ENCODE peak calls at places on chromosomes 11 and 22, in seven cellular contexts. W is endothelial cell of umbilical vein; V is CD8-positive, alpha-beta memory T cell; K is CD4-positive, alpha-beta memory T cell; E is psoas muscle; P is tibial nerve; Q is foreskin keratinocyte. A is an unnamed sample.

GRCh38 chr11:76236092-76237026 is 30.1 kb upstream of the WNT11 start:
- DNase-seq in W (no peak), V (peak), K (no peak), E (peak), P (peak), Q (peak), A (no peak)

GRCh38 chr11:64355078-64355940 is 3.7 kb upstream of the RPS6KA4 start:
- DNase-seq in W (peak), V (no peak), K (no peak), E (peak), P (peak), Q (peak), A (no peak)

GRCh38 chr11:35943761-35944502 is at the start of gene LDLRAD3:
- DNase-seq in W (peak), V (no peak), K (peak), E (peak), P (peak), Q (peak), A (no peak)

GRCh38 chr11:101974255-101974654 is 57.9 kb upstream of the ANGPTL5 start:
- DNase-seq in W (no peak), V (no peak), K (no peak), E (no peak), P (no peak), Q (no peak), A (no peak)

GRCh38 chr22:42269407-42270177 is 861 bp downstream of the TCF20 start:
- DNase-seq in W (peak), V (peak), K (peak), E (no peak), P (no peak), Q (peak), A (no peak)

GRCh38 chr11:118634435-118635236 is 27.2 kb downstream of the PHLDB1 start:
- DNase-seq in W (no peak), V (no peak), K (no peak), E (peak), P (peak), Q (no peak), A (no peak)

GRCh38 chr11:130671801-130672700 is 223.6 kb downstream of the ADAMTS15 start:
- DNase-seq in W (no peak), V (no peak), K (no peak), E (peak), P (peak), Q (peak), A (no peak)

GRCh38 chr11:133821776-133822175 is 23.5 kb downstream of the SPATA19 start:
- DNase-seq in W (no peak), V (no peak), K (no peak), E (no peak), P (peak), Q (no peak), A (no peak)

GRCh38 chr22:40679964-40680818 is 907 bp downstream of the MCHR1 start:
- DNase-seq in W (peak), V (no peak), K (no peak), E (no peak), P (no peak), Q (peak), A (no peak)

GRCh38 chr11:2689551-2690260 is 10.1 kb downstream of the KCNQ1OT1 start:
- DNase-seq in W (no peak), V (peak), K (no peak), E (no peak), P (no peak), Q (no peak), A (no peak)

GRCh38 chr22:37591823-37592404 is 12.0 kb upstream of the LGALS2 start:
- DNase-seq in W (no peak), V (no peak), K (no peak), E (no peak), P (no peak), Q (no peak), A (no peak)

GRCh38 chr11:2248242-2248641 is 22.1 kb downstream of the ASCL2 start:
- DNase-seq in W (no peak), V (no peak), K (no peak), E (peak), P (no peak), Q (no peak), A (no peak)

GRCh38 chr11:61900251-61900650 is 8.9 kb upstream of the FADS3 start:
- DNase-seq in W (no peak), V (no peak), K (no peak), E (no peak), P (no peak), Q (no peak), A (no peak)

GRCh38 chr11:2699185-2699530 is 636 bp downstream of the KCNQ1OT1 start:
- DNase-seq in W (peak), V (peak), K (no peak), E (no peak), P (no peak), Q (no peak), A (no peak)

GRCh38 chr11:70456921-70457532 is 58.7 kb downstream of the CTTN start:
- DNase-seq in W (peak), V (no peak), K (no peak), E (no peak), P (no peak), Q (no peak), A (no peak)

GRCh38 chr11:59891781-59892181 is 13.2 kb downstream of the OOSP3 start:
- DNase-seq in W (no peak), V (no peak), K (no peak), E (no peak), P (no peak), Q (no peak), A (no peak)

GRCh38 chr22:17159504-17159951 is 451 bp upstream of the HDHD5 start:
- DNase-seq in W (no peak), V (peak), K (no peak), E (peak), P (peak), Q (peak), A (no peak)

GRCh38 chr22:17116931-17117330 is 4.2 kb downstream of the TMEM121B start:
- DNase-seq in W (no peak), V (peak), K (no peak), E (no peak), P (no peak), Q (no peak), A (no peak)

GRCh38 chr11:32555091-32555490 is 28.5 kb upstream of the EIF3M start:
- DNase-seq in W (no peak), V (no peak), K (no peak), E (no peak), P (no peak), Q (no peak), A (no peak)

GRCh38 chr11:27404427-27404826 is 41.4 kb upstream of the CCDC34 start:
- DNase-seq in W (no peak), V (no peak), K (no peak), E (no peak), P (no peak), Q (no peak), A (no peak)

GRCh38 chr11:33375688-33376311 is 118.6 kb downstream of the HIPK3 start:
- DNase-seq in W (peak), V (no peak), K (no peak), E (no peak), P (no peak), Q (peak), A (no peak)

GRCh38 chr22:22687638-22688500 is 43.5 kb downstream of the GGTLC2 start:
- DNase-seq in W (peak), V (no peak), K (peak), E (no peak), P (peak), Q (peak), A (no peak)

GRCh38 chr11:121372671-121373429 is 79.3 kb upstream of the SORL1 start:
- DNase-seq in W (no peak), V (no peak), K (peak), E (no peak), P (no peak), Q (no peak), A (no peak)

GRCh38 chr22:46731246-46732040 is 6.6 kb downstream of the CERK start:
- DNase-seq in W (no peak), V (no peak), K (no peak), E (peak), P (no peak), Q (peak), A (no peak)

GRCh38 chr22:44033689-44034088 is 9.6 kb downstream of the PARVB start:
- DNase-seq in W (no peak), V (no peak), K (no peak), E (peak), P (no peak), Q (no peak), A (no peak)

GRCh38 chr22:50521710-50522109 is 3.7 kb downstream of the SCO2 start:
- DNase-seq in W (no peak), V (no peak), K (no peak), E (no peak), P (no peak), Q (no peak), A (no peak)

GRCh38 chr22:23239429-23239828 is 59.1 kb downstream of the BCR start:
- DNase-seq in W (no peak), V (no peak), K (no peak), E (no peak), P (no peak), Q (no peak), A (no peak)

GRCh38 chr11:127003260-127003981 is 2.9 kb upstream of the KIRREL3 start:
- DNase-seq in W (no peak), V (no peak), K (no peak), E (no peak), P (no peak), Q (no peak), A (no peak)

GRCh38 chr22:34833982-34834510 is 231.9 kb upstream of the ISX start:
- DNase-seq in W (no peak), V (no peak), K (no peak), E (no peak), P (no peak), Q (no peak), A (no peak)

GRCh38 chr11:64500176-64501013 is 90.6 kb upstream of the SLC22A12 start:
- DNase-seq in W (no peak), V (no peak), K (no peak), E (no peak), P (no peak), Q (no peak), A (no peak)

GRCh38 chr22:25451480-25452114 is 112.9 kb upstream of the GRK3 start:
- DNase-seq in W (no peak), V (no peak), K (no peak), E (no peak), P (no peak), Q (peak), A (no peak)

GRCh38 chr11:34002420-34002819 is 49.1 kb upstream of the CAPRIN1 start:
- DNase-seq in W (no peak), V (no peak), K (no peak), E (no peak), P (no peak), Q (no peak), A (no peak)

GRCh38 chr22:47310601-47311000 is 548.2 kb downstream of the TBC1D22A start:
- DNase-seq in W (no peak), V (no peak), K (no peak), E (no peak), P (no peak), Q (peak), A (peak)

GRCh38 chr22:24683671-24684070 is 80.7 kb downstream of the GGT1 start:
- DNase-seq in W (no peak), V (no peak), K (no peak), E (no peak), P (no peak), Q (peak), A (no peak)

GRCh38 chr11:10809373-10810199 is 860 bp upstream of the EIF4G2 start:
- DNase-seq in W (peak), V (peak), K (no peak), E (peak), P (peak), Q (no peak), A (no peak)

GRCh38 chr11:80109031-80109430 is 668.2 kb upstream of the TENM4 start:
- DNase-seq in W (no peak), V (no peak), K (no peak), E (no peak), P (no peak), Q (peak), A (no peak)

GRCh38 chr22:49062155-49063039 is 765.3 kb downstream of the BRD1 start:
- DNase-seq in W (no peak), V (no peak), K (no peak), E (no peak), P (no peak), Q (no peak), A (no peak)

DNA sequence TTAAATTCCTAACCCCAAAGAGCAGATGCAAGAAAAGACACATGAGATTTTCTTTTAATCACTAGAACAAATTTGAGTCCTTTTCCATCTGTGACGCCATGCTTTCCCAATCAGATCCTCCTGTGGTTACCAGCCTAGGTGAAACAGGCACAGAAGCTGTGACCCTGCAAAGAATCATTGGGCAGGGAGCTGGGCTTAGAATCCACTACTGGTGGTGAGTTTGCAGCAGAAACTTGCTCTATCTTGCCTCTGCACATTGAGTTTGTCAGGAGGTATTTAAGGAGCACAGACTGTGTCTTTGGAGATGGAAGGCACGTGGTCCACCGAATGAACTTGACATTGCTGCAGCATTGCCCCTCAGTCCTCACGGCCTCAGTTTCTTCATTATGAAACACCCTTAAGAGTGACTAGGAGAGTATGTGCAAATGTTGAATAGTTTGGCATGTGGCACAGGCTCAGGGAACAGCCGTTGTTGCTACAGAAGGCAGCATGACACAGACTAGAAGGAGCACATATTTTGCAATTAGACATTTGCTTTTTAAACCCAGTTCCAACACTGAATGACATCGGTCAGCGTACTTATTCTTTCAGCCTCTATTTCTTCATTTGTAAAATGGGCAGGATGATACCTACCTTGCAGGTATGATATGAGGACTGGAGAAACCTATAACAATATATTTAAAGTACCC is 127.6 kb downstream of the DBX1 start:
- DNase-seq in W (no peak), V (no peak), K (no peak), E (no peak), P (no peak), Q (peak), A (no peak)
- H3K27ac ChIP-seq in W (no peak), V (no peak), K (no peak), E (no peak), P (no peak), Q (peak), A (peak)

GRCh38 chr11:108241370-108242037 is 18.6 kb downstream of the ATM start:
- DNase-seq in W (no peak), V (peak), K (no peak), E (no peak), P (no peak), Q (no peak), A (no peak)
- H3K27ac ChIP-seq in W (no peak), V (no peak), K (peak), E (no peak), P (no peak), Q (no peak), A (no peak)

DNA sequence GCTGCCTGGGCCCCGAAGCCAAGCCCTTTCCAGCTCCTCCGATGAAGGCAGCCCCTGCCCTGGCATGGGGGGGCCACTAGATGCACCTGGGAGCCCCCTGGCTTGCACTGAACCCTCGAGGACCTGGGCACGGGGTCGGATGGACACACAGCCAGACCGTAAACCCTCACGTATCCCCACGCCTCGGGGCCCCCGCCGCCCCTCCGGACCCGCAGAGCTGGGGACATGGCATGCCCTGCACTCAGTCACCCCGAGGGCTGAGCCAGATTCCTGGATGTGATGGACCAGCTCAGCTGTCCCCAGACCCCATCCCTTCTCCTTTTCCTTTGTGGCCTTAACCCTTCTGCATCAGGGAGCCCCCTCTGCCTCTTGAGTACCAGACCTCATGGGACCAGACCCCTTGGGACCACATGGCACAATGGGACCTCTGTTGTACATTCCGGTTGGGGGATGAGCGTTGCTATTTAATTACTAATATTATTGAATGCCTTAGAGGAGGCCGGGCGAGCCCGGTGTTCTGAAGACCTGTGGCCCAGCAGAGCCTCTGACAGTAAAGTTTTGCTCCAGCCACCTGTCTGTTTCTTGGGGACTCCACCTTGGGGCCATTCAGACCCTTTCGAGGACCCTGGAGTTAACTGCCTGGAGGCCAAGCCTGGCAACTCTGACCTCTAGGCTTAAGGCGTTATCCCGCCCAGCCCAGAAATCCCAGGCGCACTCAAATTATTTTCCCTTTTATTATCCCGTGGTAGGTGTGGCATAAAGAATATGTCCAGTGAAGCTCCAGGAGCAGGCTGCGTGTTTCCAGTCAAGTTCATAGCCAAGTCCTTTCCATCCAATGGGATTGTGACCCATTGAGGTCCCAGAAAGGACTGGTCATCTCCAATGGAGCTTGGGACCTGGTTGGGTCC is 3.0 kb downstream of the RASL10A start:
- DNase-seq in W (no peak), V (no peak), K (no peak), E (no peak), P (no peak), Q (no peak), A (no peak)
- H3K27ac ChIP-seq in W (no peak), V (no peak), K (no peak), E (peak), P (peak), Q (no peak), A (no peak)

GRCh38 chr11:74319139-74319538 is 7.7 kb upstream of the P4HA3 start:
- DNase-seq in W (peak), V (no peak), K (no peak), E (no peak), P (no peak), Q (peak), A (peak)
- H3K27ac ChIP-seq in W (peak), V (no peak), K (no peak), E (no peak), P (no peak), Q (peak), A (peak)

DNA sequence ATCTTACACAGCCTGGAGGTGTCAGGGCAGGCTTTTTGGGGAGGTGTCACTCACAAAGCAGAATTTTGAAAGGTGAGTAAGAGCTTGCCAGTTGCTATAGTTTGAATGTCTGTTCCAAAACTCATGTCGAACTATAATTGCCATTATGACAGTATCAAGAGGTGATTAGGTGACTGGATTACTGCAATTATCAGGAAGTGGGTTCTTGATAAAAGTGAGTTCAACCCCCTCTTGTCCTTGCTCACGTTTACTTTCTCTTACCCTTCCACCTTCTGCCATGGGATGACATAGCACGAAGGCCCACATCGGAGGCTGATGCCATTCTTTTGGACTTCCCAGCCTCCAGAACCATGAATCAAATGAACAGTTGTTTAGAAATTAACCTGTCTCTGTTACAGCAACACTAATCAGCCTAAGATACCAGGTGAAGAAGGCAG is 4.7 kb upstream of the C11orf86 start:
- DNase-seq in W (no peak), V (no peak), K (no peak), E (no peak), P (no peak), Q (peak), A (no peak)
- H3K27ac ChIP-seq in W (peak), V (no peak), K (no peak), E (peak), P (peak), Q (peak), A (peak)

DNA sequence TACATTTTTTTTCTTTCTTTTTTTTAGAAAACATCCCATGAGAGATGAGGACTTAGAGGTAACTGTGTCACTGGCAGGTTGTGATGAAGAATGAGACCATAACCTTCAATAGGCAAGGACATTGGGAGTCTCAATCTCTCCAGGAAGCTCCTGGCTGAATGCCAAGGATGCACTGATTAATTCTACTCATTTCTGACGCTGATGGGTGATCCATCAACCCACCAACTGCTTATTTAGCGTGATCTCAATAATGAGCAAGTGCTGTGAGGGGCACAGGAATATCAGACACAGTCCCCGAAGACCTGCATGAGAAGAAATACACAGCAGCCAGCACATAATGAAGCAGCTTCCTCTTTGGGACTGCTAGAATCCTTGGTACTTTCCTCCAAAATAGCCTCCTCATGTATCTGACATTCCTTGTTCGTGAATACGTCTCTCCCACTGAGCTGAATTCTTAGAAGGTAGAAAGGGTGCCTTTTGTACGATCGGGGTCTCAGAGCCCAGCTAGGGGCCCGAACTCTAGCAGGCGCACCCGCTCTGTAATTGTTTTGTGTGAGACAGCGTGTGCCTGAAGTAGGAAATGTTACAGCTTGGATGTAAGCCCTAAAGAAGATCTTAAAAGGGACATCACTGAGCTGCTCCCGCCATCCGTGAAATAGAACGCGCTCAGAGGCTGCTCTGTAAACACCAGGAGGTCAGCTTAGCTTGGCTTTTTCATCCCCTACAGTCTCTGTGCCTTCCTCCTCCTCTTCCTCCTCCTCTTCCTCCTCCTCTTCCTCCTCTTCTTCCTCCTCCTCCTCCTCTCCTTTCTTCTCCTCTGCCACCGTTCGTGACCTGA is 7.2 kb downstream of the CLMP start:
- DNase-seq in W (peak), V (no peak), K (no peak), E (no peak), P (no peak), Q (no peak), A (no peak)
- H3K27ac ChIP-seq in W (no peak), V (no peak), K (no peak), E (no peak), P (peak), Q (no peak), A (peak)

A was measured in epithelial cell of prostate.